ENCODE peak calls at places on chromosomes 16 and 17, in four cellular contexts. O, W, G and Q are unnamed samples.

GRCh38 chr17:54754560-54754959 is 146.1 kb upstream of the TOM1L1 start:
- DNase-seq in O (no peak), W (no peak), G (no peak), Q (no peak)

GRCh38 chr16:15954814-15955151 is 5.4 kb downstream of the ABCC1 start:
- DNase-seq in O (peak), W (peak), G (no peak), Q (peak)

GRCh38 chr17:3905017-3905486 is 11.2 kb downstream of the P2RX1 start:
- DNase-seq in O (peak), W (no peak), G (no peak), Q (no peak)

GRCh38 chr16:70573451-70574121 is 50.0 kb downstream of the SF3B3 start:
- DNase-seq in O (peak), W (peak), G (peak), Q (peak)

GRCh38 chr17:39513256-39513655 is 52.0 kb downstream of the CDK12 start:
- DNase-seq in O (no peak), W (no peak), G (no peak), Q (no peak)

GRCh38 chr16:76705883-76706282 is 428.7 kb downstream of the CNTNAP4 start:
- DNase-seq in O (no peak), W (no peak), G (no peak), Q (no peak)

GRCh38 chr17:41683441-41684007 is 5.2 kb upstream of the EIF1 start:
- DNase-seq in O (no peak), W (no peak), G (no peak), Q (no peak)

GRCh38 chr16:67993207-67994036 is 5.9 kb downstream of the DPEP2 start:
- DNase-seq in O (peak), W (peak), G (peak), Q (peak)

GRCh38 chr17:41563607-41564006 is 8.3 kb downstream of the KRT9 start:
- DNase-seq in O (no peak), W (no peak), G (no peak), Q (no peak)

GRCh38 chr17:1882836-1883235 is 53.0 kb downstream of the RPA1 start:
- DNase-seq in O (peak), W (peak), G (peak), Q (peak)

GRCh38 chr17:35557353-35557752 is 3.3 kb downstream of the SLFN14 start:
- DNase-seq in O (peak), W (no peak), G (no peak), Q (no peak)

GRCh38 chr17:62178579-62178978 is 113.5 kb upstream of the MED13 start:
- DNase-seq in O (no peak), W (peak), G (peak), Q (no peak)

GRCh38 chr16:30728904-30729672 is 19.1 kb upstream of the PHKG2 start:
- DNase-seq in O (no peak), W (no peak), G (no peak), Q (no peak)

GRCh38 chr17:33284022-33284421 is 9.1 kb downstream of the ASIC2 start:
- DNase-seq in O (peak), W (peak), G (peak), Q (peak)

GRCh38 chr17:33725675-33726271 is 432.7 kb upstream of the ASIC2 start:
- DNase-seq in O (peak), W (peak), G (peak), Q (peak)

GRCh38 chr17:19948100-19948943 is 29.3 kb downstream of the AKAP10 start:
- DNase-seq in O (no peak), W (no peak), G (no peak), Q (no peak)

GRCh38 chr17:27217631-27218030 is 76.3 kb upstream of the WSB1 start:
- DNase-seq in O (no peak), W (no peak), G (no peak), Q (no peak)

GRCh38 chr17:48036693-48037035 is 933 bp downstream of the COPZ2 start:
- DNase-seq in O (no peak), W (no peak), G (no peak), Q (no peak)

GRCh38 chr16:85798901-85799496 is 345 bp downstream of the EMC8 start:
- DNase-seq in O (peak), W (peak), G (peak), Q (peak)

GRCh38 chr16:16018705-16019104 is 69.3 kb downstream of the ABCC1 start:
- DNase-seq in O (no peak), W (no peak), G (no peak), Q (no peak)

GRCh38 chr17:61323015-61323379 is 76.6 kb upstream of the TBX2 start:
- DNase-seq in O (peak), W (no peak), G (no peak), Q (peak)

GRCh38 chr17:80688994-80689635 is 144.5 kb downstream of the RPTOR start:
- DNase-seq in O (no peak), W (no peak), G (no peak), Q (no peak)

GRCh38 chr16:66486773-66487579 is 59.9 kb downstream of the BEAN1 start:
- DNase-seq in O (peak), W (peak), G (peak), Q (peak)

GRCh38 chr16:77063617-77064016 is 127.4 kb upstream of the MON1B start:
- DNase-seq in O (no peak), W (no peak), G (peak), Q (no peak)

GRCh38 chr16:51951668-51952298 is 595.2 kb downstream of the TOX3 start:
- DNase-seq in O (peak), W (no peak), G (no peak), Q (no peak)

GRCh38 chr16:73389075-73389474 is 341.1 kb upstream of the ZFHX3 start:
- DNase-seq in O (no peak), W (no peak), G (no peak), Q (no peak)

GRCh38 chr16:89352091-89352681 is 134.7 kb downstream of the ZNF778 start:
- DNase-seq in O (no peak), W (no peak), G (no peak), Q (no peak)

GRCh38 chr16:70665806-70666735 is 19.7 kb downstream of the IL34 start:
- DNase-seq in O (no peak), W (no peak), G (peak), Q (no peak)

GRCh38 chr16:67729636-67730248 is 10.6 kb upstream of the GFOD2 start:
- DNase-seq in O (no peak), W (no peak), G (no peak), Q (no peak)

GRCh38 chr16:51181495-51181795 is 30.4 kb upstream of the SALL1 start:
- DNase-seq in O (no peak), W (no peak), G (no peak), Q (no peak)

GRCh38 chr16:23107878-23108277 is 41.4 kb downstream of the USP31 start:
- DNase-seq in O (no peak), W (peak), G (peak), Q (no peak)

GRCh38 chr17:28416703-28417311 is 10.8 kb upstream of the SLC46A1 start:
- DNase-seq in O (peak), W (peak), G (peak), Q (peak)

GRCh38 chr16:12236491-12237030 is 260.0 kb downstream of the SNX29 start:
- DNase-seq in O (no peak), W (no peak), G (no peak), Q (no peak)

GRCh38 chr17:6393368-6393952 is 41.5 kb downstream of the AIPL1 start:
- DNase-seq in O (peak), W (no peak), G (no peak), Q (no peak)

GRCh38 chr16:49276646-49277385 is 4.8 kb downstream of the CBLN1 start:
- DNase-seq in O (no peak), W (no peak), G (no peak), Q (no peak)
- H3K4me3 ChIP-seq in O (no peak), W (no peak), G (no peak), Q (no peak)

DNA sequence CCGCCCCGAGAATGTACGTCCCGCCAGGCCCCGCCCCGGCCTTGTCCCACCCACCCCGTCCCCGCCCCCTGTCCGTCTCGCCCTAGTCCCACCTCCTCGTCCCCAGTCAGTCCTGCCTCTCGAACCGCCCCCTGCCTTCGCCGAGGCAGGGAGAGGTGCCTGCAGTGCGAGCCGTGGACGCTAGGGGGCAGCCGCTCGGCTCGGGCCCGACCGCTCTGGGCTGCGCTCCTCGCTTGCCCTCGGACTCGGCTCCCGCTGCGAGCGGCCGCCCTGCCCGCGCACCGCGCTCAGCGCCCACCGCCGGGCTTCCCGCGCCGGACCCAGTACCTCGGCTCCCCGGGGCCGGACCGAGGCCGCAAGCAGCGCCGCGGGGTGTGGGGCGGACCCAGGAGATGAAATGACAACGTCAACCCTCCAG is at the start of gene VPS4A:
- DNase-seq in O (peak), W (peak), G (peak), Q (peak)
- TF ChIP-seq CTCF in O (peak), W (peak), G (peak), Q (peak)

GRCh38 chr16:3952342-3953131 is 72.0 kb upstream of the CREBBP start:
- DNase-seq in O (peak), W (peak), G (no peak), Q (peak)
- H3K4me3 ChIP-seq in O (no peak), W (no peak), G (no peak), Q (no peak)

GRCh38 chr17:57368637-57369336 is 112.5 kb downstream of the MSI2 start:
- DNase-seq in O (no peak), W (no peak), G (peak), Q (no peak)
- TF ChIP-seq CTCF in O (no peak), W (no peak), G (no peak), Q (no peak)

DNA sequence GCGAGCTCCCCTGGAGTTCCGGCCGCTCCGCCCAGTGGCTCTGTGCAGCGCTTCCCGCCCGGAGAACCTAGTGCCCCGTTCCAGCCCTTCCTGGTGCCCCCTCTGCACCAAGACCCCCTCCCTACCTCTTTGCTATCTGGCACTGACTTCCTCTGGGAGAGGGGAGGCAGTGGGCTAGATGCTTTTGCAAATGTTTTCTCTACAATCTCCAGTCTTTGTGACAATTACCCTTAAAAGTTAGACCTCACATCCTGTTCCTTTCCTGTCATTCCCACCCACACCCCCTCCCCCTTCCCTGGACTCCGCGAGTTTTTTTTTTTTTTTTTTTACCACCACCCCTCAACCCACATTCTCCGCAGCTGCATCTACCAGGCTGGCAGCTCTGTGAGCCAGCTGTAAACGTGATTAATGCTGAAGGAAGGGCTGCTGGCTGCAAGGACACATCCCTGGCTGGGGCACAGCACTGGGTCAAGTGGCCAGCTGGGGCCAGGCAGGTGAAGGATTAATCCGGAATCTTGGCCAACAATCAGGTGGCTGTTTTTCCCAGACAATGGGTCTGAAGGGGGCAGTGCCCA is 101.5 kb downstream of the MGAT5B start:
- DNase-seq in O (peak), W (no peak), G (no peak), Q (no peak)
- H3K4me3 ChIP-seq in O (no peak), W (no peak), G (no peak), Q (no peak)

GRCh38 chr17:77460514-77461046 is 319.8 kb downstream of the SEC14L1 start:
- DNase-seq in O (no peak), W (no peak), G (no peak), Q (no peak)
- TF ChIP-seq CTCF in O (no peak), W (no peak), G (no peak), Q (no peak)

GRCh38 chr17:82751171-82751570 is 694 bp upstream of the TBCD start:
- DNase-seq in O (no peak), W (no peak), G (no peak), Q (peak)
- H3K4me3 ChIP-seq in O (no peak), W (peak), G (peak), Q (peak)